ENCODE peak calls at places on chromosomes 4 and X, in four cellular contexts. Q, F, A and P are unnamed samples.

GRCh38 chr4:139266583-139267257 is 13.3 kb downstream of the MGARP start:
- DNase-seq in Q (peak; percentile 86), F (peak; percentile 43), A (peak; percentile 40), P (peak; percentile 15)

GRCh38 chr4:110550260-110550659 is 72.6 kb downstream of the PITX2 start:
- DNase-seq in Q (peak; percentile 20), F (no peak), A (no peak), P (no peak)

GRCh38 chr4:52957791-52958190 is 95.7 kb downstream of the RASL11B start:
- DNase-seq in Q (peak; percentile 24), F (no peak), A (no peak), P (no peak)

GRCh38 chrX:79268788-79269187 is 98.3 kb downstream of the ITM2A start:
- DNase-seq in Q (no peak), F (no peak), A (no peak), P (no peak)

GRCh38 chr4:156931267-156931666 is 40.3 kb downstream of the PDGFC start:
- DNase-seq in Q (peak; percentile 86), F (no peak), A (peak; percentile 57), P (no peak)

GRCh38 chr4:11440481-11441181 is 11.9 kb upstream of the HS3ST1 start:
- DNase-seq in Q (no peak), F (no peak), A (no peak), P (no peak)

GRCh38 chr4:170248576-170248975 is 158.8 kb upstream of the AADAT start:
- DNase-seq in Q (no peak), F (no peak), A (no peak), P (no peak)

GRCh38 chr4:23930750-23931488 is 41.1 kb upstream of the PPARGC1A start:
- DNase-seq in Q (no peak), F (no peak), A (no peak), P (no peak)

GRCh38 chr4:140099993-140100392 is 54.0 kb downstream of the MAML3 start:
- DNase-seq in Q (peak; percentile 28), F (no peak), A (no peak), P (no peak)

GRCh38 chr4:23717528-23718248 is 172.2 kb downstream of the PPARGC1A start:
- DNase-seq in Q (peak; percentile 31), F (no peak), A (no peak), P (no peak)

GRCh38 chrX:115147220-115147619 is 42.0 kb upstream of the RBMXL3 start:
- DNase-seq in Q (peak; percentile 40), F (no peak), A (no peak), P (no peak)

GRCh38 chr4:17780461-17781071 is 855 bp downstream of the FAM184B start:
- DNase-seq in Q (peak; percentile 47), F (no peak), A (no peak), P (no peak)

GRCh38 chrX:46710425-46710824 is 48.5 kb downstream of the SLC9A7 start:
- DNase-seq in Q (peak; percentile 62), F (no peak), A (no peak), P (no peak)

GRCh38 chr4:139951051-139951450 is 202.9 kb downstream of the MAML3 start:
- DNase-seq in Q (no peak), F (no peak), A (no peak), P (no peak)

GRCh38 chr4:1206299-1207156 is 34.1 kb upstream of the SPON2 start:
- DNase-seq in Q (no peak), F (peak; percentile 13), A (no peak), P (no peak)

GRCh38 chrX:11380187-11380586 is 87.0 kb downstream of the AMELX start:
- DNase-seq in Q (no peak), F (no peak), A (no peak), P (no peak)

GRCh38 chr4:5572751-5573150 is 135.6 kb downstream of the EVC2 start:
- DNase-seq in Q (no peak), F (no peak), A (no peak), P (no peak)

GRCh38 chr4:142719854-142720541 is 126.1 kb downstream of the INPP4B start:
- DNase-seq in Q (peak; percentile 21), F (no peak), A (no peak), P (no peak)
- TF ChIP-seq CTCF in Q (peak; percentile 57), F (no peak), A (peak; percentile 46), P (peak; percentile 58)

GRCh38 chr4:184644553-184645307 is 4.5 kb downstream of the CASP3 start:
- DNase-seq in Q (peak; percentile 40), F (no peak), A (no peak), P (no peak)
- TF ChIP-seq CTCF in Q (no peak), F (no peak), A (no peak), P (no peak)

GRCh38 chr4:9765091-9765490 is 16.3 kb upstream of the DRD5 start:
- DNase-seq in Q (peak; percentile 4), F (no peak), A (no peak), P (no peak)
- TF ChIP-seq CTCF in Q (peak; percentile 18), F (no peak), A (peak; percentile 24), P (peak; percentile 62)

DNA sequence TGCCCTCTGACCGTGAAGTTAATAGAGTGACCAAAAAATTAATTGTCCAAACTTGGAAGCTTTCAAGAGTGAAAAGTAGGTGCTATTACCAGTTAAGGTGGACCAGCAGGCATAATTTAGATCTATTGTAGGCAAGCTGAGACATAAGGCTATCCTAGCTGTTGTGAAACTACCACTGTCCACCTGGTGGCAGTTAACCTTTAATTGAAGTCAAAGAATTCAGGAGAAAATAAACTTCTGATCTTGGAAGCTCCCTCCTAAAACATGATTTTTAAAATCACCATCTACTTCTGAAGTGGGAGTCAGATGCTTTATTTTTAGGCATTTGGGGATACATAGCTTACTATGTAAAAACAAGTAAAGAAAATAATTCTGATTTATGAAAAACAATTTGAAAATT is 636.3 kb upstream of the HTR2C start:
- DNase-seq in Q (no peak), F (no peak), A (no peak), P (no peak)
- TF ChIP-seq CTCF in Q (no peak), F (no peak), A (peak; percentile 4), P (peak; percentile 59)

DNA sequence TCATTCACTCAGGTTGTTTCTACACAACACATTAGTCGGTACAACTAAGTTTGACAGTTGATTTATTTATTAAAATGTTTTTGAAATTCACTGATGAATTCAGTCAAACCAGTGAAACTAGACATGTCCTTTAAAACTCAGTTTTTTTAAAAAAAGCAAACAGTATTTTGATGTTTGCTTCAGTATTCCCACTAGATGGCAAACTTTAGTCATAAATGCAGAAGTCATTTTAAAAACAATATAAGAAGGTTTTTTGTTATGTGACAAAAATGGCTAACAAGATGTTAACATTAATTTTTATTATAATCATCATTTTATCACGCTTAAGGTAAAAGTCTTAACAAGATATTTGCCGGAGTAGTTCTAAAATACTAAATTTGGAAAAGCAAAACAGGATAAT is 1337.8 kb upstream of the DIAPH2 start:
- DNase-seq in Q (peak; percentile 5), F (no peak), A (no peak), P (no peak)
- TF ChIP-seq CTCF in Q (peak; percentile 38), F (no peak), A (no peak), P (peak; percentile 68)

DNA sequence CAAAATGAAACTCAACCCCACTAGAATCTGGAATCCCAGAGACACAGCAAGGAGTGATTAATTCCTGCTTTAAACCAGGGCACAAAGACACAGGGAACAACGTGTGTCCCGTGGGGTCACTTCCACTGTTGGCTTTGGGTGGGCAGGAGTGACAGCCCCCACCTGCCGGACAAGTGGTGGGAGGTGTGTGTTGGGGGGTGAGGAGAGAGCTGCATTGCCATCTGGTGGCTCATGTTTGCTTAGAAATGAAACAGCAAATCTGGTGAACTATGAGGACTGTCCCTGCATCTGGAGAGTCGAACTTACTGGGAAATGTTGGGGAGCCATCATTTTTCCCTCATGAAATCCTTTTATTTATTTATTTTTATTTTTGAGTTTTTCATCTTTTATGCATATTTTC is 75.9 kb upstream of the AFAP1 start:
- DNase-seq in Q (peak; percentile 10), F (no peak), A (no peak), P (no peak)
- TF ChIP-seq CTCF in Q (peak; percentile 42), F (no peak), A (peak; percentile 56), P (peak; percentile 25)

DNA sequence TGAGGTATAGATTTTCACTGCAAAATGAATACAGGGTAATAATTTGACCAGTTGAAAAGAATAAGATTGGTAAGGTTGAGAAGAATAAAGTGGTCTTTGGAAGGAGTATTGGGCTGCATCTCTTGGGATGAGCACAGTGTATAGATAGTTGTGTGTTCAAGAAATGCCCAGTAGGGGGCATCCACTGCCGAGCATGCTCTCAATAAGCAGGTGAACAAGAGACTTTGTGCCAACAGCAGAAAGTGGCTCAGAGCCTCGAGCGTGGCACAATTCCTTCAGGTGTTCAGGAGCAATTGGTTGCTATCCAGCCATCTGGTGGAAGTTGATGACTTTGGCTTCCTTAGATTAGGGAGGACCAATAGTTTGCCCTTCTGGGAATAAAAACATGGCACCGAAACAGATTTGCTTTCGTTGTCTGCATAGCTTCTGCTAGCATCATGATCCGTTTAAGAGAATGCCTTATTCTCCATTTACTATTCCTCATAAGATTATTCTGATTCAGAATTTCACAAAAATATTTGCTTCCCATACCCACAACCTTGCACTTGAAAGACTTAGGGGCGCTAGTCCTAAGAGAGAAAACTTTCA is 258.1 kb upstream of the NEIL3 start:
- DNase-seq in Q (peak; percentile 9), F (no peak), A (no peak), P (no peak)
- TF ChIP-seq CTCF in Q (peak; percentile 35), F (no peak), A (peak; percentile 26), P (peak; percentile 50)

DNA sequence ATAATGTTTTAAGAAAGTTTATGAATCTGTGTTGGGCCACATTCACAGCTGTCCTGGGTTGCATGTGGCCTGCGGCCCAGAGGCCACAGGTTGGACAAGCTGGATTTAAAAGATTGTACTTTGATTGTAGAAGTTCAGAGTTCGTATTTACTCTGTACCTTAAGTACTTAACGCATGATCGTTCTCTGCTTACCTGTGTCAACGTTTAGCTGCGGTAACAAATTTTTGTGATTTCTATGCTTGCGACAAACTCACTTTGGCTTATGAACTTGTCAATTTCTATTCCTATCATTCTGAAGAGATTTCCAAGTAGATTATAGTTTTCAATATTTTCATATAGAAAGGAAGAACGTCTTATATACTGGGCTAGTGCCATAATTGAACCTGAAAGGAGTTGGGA is 285.6 kb downstream of the TENM3 start:
- DNase-seq in Q (no peak), F (no peak), A (no peak), P (no peak)
- TF ChIP-seq CTCF in Q (no peak), F (no peak), A (no peak), P (no peak)

GRCh38 chr4:31045151-31045550 is 325.0 kb downstream of the PCDH7 start:
- DNase-seq in Q (no peak), F (no peak), A (no peak), P (no peak)

GRCh38 chr4:31051151-31051550 is 331.0 kb downstream of the PCDH7 start:
- DNase-seq in Q (peak; percentile 68), F (no peak), A (no peak), P (no peak)

GRCh38 chr4:31041385-31041784 is 321.2 kb downstream of the PCDH7 start:
- DNase-seq in Q (no peak), F (no peak), A (no peak), P (no peak)

GRCh38 chr4:31043382-31044062 is 323.4 kb downstream of the PCDH7 start:
- DNase-seq in Q (no peak), F (no peak), A (no peak), P (no peak)

DNA sequence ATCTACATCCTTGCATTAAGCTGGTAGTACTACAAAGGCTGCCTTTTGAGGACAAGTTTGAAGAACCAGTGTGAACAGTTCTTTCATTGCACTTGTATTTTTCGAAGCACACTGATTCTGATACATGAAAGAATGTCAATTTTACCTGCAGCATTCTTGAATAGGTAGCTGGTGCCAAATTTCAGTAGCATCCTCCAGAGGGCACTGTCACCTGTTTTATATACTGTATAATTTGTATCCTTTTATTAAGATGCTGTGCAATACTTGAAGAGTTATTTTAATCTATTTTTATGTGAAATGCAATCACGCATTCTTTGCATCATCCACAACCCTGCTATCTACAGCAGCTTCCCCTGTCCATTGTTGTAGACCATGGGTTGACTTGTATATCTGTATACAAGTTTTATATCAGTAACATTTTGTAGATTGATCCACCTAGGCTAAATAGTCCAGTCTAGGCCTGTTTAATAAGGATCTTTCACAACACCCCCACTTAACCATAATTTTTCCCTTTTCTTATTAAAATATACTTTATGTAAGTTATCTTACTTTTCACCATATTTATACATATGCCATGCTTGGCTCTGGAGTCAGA is 325.7 kb downstream of the PCDH7 start:
- DNase-seq in Q (peak; percentile 24), F (no peak), A (no peak), P (no peak)
- TF ChIP-seq CTCF in Q (peak; percentile 46), F (no peak), A (peak; percentile 57), P (peak; percentile 63)